ENCODE peak calls at places on chromosomes 5 and 9, in four cellular contexts. G is endothelial cell, S is T-helper 9 cell, L is EL. X is an unnamed sample.

GRCh38 chr9:129702563-129702962 is 37.1 kb downstream of the PRRX2 start:
- DNase-seq in G (no peak), S (no peak), L (peak), X (no peak)

GRCh38 chr9:126723807-126724172 is 81.0 kb upstream of the ZBTB43 start:
- DNase-seq in G (no peak), S (no peak), L (peak), X (no peak)

GRCh38 chr5:116507941-116508655 is 66.5 kb downstream of the SEMA6A start:
- DNase-seq in G (no peak), S (no peak), L (no peak), X (no peak)

GRCh38 chr9:114908796-114909448 is 21.5 kb downstream of the TNFSF8 start:
- DNase-seq in G (no peak), S (no peak), L (peak), X (no peak)

GRCh38 chr5:134148316-134148715 is 28.4 kb downstream of the SKP1 start:
- DNase-seq in G (no peak), S (no peak), L (no peak), X (no peak)

GRCh38 chr9:129490583-129491485 is 130.1 kb downstream of the C9orf50 start:
- DNase-seq in G (no peak), S (no peak), L (no peak), X (peak)

GRCh38 chr9:98570055-98570454 is 138.7 kb downstream of the GABBR2 start:
- DNase-seq in G (no peak), S (no peak), L (no peak), X (no peak)

GRCh38 chr9:71079451-71079850 is 42.0 kb downstream of the TRPM3 start:
- DNase-seq in G (no peak), S (no peak), L (peak), X (no peak)

GRCh38 chr5:172420215-172420934 is 34.0 kb downstream of the SH3PXD2B start:
- DNase-seq in G (no peak), S (no peak), L (peak), X (peak)

GRCh38 chr5:36457511-36458260 is 148.7 kb upstream of the SLC1A3 start:
- DNase-seq in G (no peak), S (no peak), L (peak), X (no peak)

GRCh38 chr9:123772374-123772773 is 157.6 kb downstream of the DENND1A start:
- DNase-seq in G (no peak), S (no peak), L (no peak), X (no peak)

GRCh38 chr9:97859346-97859745 is 6.3 kb downstream of the FOXE1 start:
- DNase-seq in G (no peak), S (no peak), L (no peak), X (no peak)

GRCh38 chr5:55232985-55233928 is at the start of gene CCNO:
- DNase-seq in G (peak), S (peak), L (peak), X (peak)

GRCh38 chr5:85823462-85824426 is 794.0 kb upstream of the COX7C start:
- DNase-seq in G (no peak), S (no peak), L (no peak), X (no peak)

GRCh38 chr9:121360975-121361374 is 9.1 kb downstream of the STOM start:
- DNase-seq in G (no peak), S (no peak), L (peak), X (no peak)

GRCh38 chr9:137449931-137450537 is 8.9 kb upstream of the ENTPD8 start:
- DNase-seq in G (peak), S (no peak), L (no peak), X (peak)

GRCh38 chr5:150671509-150672236 is 10.6 kb downstream of the MYOZ3 start:
- DNase-seq in G (peak), S (no peak), L (no peak), X (no peak)

GRCh38 chr9:4689687-4690104 is 10.3 kb downstream of the CDC37L1 start:
- DNase-seq in G (no peak), S (no peak), L (no peak), X (no peak)

GRCh38 chr5:104800440-104801048 is 1238.0 kb upstream of the NUDT12 start:
- DNase-seq in G (peak), S (no peak), L (no peak), X (no peak)

GRCh38 chr5:14120176-14120575 is 23.0 kb upstream of the TRIO start:
- DNase-seq in G (no peak), S (no peak), L (no peak), X (peak)

GRCh38 chr5:93894471-93895354 is 153.3 kb upstream of the POU5F2 start:
- DNase-seq in G (no peak), S (no peak), L (no peak), X (no peak)

GRCh38 chr5:57825026-57825683 is 342.5 kb upstream of the ACTBL2 start:
- DNase-seq in G (no peak), S (no peak), L (peak), X (no peak)

GRCh38 chr5:178416919-178417318 is 173.3 kb downstream of the COL23A1 start:
- DNase-seq in G (no peak), S (no peak), L (peak), X (no peak)

GRCh38 chr9:38380872-38381534 is 11.5 kb upstream of the ALDH1B1 start:
- DNase-seq in G (no peak), S (no peak), L (no peak), X (no peak)

GRCh38 chr5:181176258-181176952 is 28.6 kb downstream of the TRIM7 start:
- DNase-seq in G (no peak), S (no peak), L (no peak), X (no peak)

GRCh38 chr5:95244479-95244878 is 40.4 kb downstream of the MCTP1 start:
- DNase-seq in G (no peak), S (no peak), L (no peak), X (no peak)

GRCh38 chr5:151585970-151586369 is 5.2 kb downstream of the FAT2 start:
- DNase-seq in G (no peak), S (no peak), L (peak), X (peak)

GRCh38 chr5:149935431-149935901 is 9.1 kb downstream of the PDE6A start:
- DNase-seq in G (no peak), S (no peak), L (no peak), X (no peak)

GRCh38 chr9:82131072-82131471 is 142.5 kb downstream of the SPATA31D1 start:
- DNase-seq in G (no peak), S (no peak), L (no peak), X (no peak)

GRCh38 chr9:112555844-112556482 is 69.3 kb downstream of the KIAA1958 start:
- DNase-seq in G (no peak), S (no peak), L (no peak), X (no peak)

GRCh38 chr5:54517512-54518145 is at the start of gene SNX18:
- DNase-seq in G (peak), S (peak), L (peak), X (peak)

GRCh38 chr5:119058979-119059529 is 11.8 kb upstream of the DMXL1 start:
- DNase-seq in G (no peak), S (no peak), L (no peak), X (no peak)

GRCh38 chr9:134317431-134318414 is 8.5 kb upstream of the RXRA start:
- DNase-seq in G (no peak), S (no peak), L (peak), X (peak)

GRCh38 chr5:28967848-28968247 is 1929.5 kb upstream of the CDH9 start:
- DNase-seq in G (peak), S (no peak), L (no peak), X (no peak)